ENCODE peak calls at places on chromosomes 13 and 19, in ten cellular contexts. Z is stimulated activated CD4-positive, alpha-beta T cell treated with anti-CD3 and anti-CD28 coated beads, Interleukin-1b, Interleukin-23, amount 100 ng/mL, for 24 hours; E is tibial nerve; D is Daoy; Y is BE2C; F is adrenal gland; S is NCI-H187 treated with DMSO at 0.1 percent for 48 hours; M is GM04504; L is MG63; O is stimulated activated CD8-positive, alpha-beta memory T cell treated with anti-CD3 and anti-CD28 coated beads, Interleukin-15, amount 100 ng/mL, for 4 hours. N is an unnamed sample.

GRCh38 chr19:1417681-1418493 is 10.5 kb downstream of the DAZAP1 start:
- DNase-seq in Z (no peak), E (no peak), D (no peak), Y (no peak), F (no peak), S (no peak), M (no peak), L (no peak), O (no peak), N (no peak)

GRCh38 chr19:31518626-31519025 is 169.4 kb upstream of the TSHZ3 start:
- DNase-seq in Z (no peak), E (no peak), D (no peak), Y (no peak), F (no peak), S (no peak), M (no peak), L (no peak), O (no peak), N (no peak)

GRCh38 chr13:19822673-19823072 is 39.9 kb upstream of the PSPC1 start:
- DNase-seq in Z (no peak), E (no peak), D (no peak), Y (no peak), F (no peak), S (no peak), M (no peak), L (no peak), O (no peak), N (no peak)

GRCh38 chr19:34712606-34713261 is 21.3 kb upstream of the ZNF181 start:
- DNase-seq in Z (peak; percentile 34), E (no peak), D (peak; percentile 65), Y (peak; percentile 58), F (peak; percentile 72), S (peak; percentile 2), M (peak; percentile 54), L (peak; percentile 36), O (no peak), N (no peak)

GRCh38 chr19:30036154-30037129 is 94.4 kb downstream of the URI1 start:
- DNase-seq in Z (no peak), E (no peak), D (peak; percentile 80), Y (no peak), F (no peak), S (no peak), M (peak; percentile 8), L (no peak), O (no peak), N (no peak)

GRCh38 chr13:113125506-113126264 is 3.1 kb downstream of the F10 start:
- DNase-seq in Z (no peak), E (no peak), D (no peak), Y (peak; percentile 4), F (no peak), S (no peak), M (no peak), L (no peak), O (no peak), N (no peak)

GRCh38 chr19:10643968-10644290 is 10.2 kb upstream of the ILF3 start:
- DNase-seq in Z (no peak), E (no peak), D (no peak), Y (no peak), F (no peak), S (no peak), M (no peak), L (no peak), O (no peak), N (no peak)

GRCh38 chr19:6519289-6519688 is 11.5 kb upstream of the TNFSF9 start:
- DNase-seq in Z (no peak), E (no peak), D (peak; percentile 63), Y (no peak), F (no peak), S (no peak), M (peak; percentile 64), L (no peak), O (no peak), N (no peak)

GRCh38 chr19:39001016-39001415 is 25.5 kb upstream of the FBXO17 start:
- DNase-seq in Z (no peak), E (no peak), D (no peak), Y (peak; percentile 23), F (no peak), S (no peak), M (no peak), L (no peak), O (no peak), N (no peak)

GRCh38 chr19:12778020-12778904 is 2.9 kb upstream of the HOOK2 start:
- DNase-seq in Z (no peak), E (no peak), D (peak; percentile 84), Y (peak; percentile 90), F (peak; percentile 85), S (no peak), M (peak; percentile 56), L (peak; percentile 94), O (no peak), N (peak; percentile 41)

GRCh38 chr19:3359850-3360493 is 6.4 kb upstream of the NFIC start:
- DNase-seq in Z (no peak), E (no peak), D (peak; percentile 60), Y (no peak), F (no peak), S (no peak), M (no peak), L (no peak), O (no peak), N (no peak)

GRCh38 chr19:48644839-48645651 is 942 bp downstream of the CA11 start:
- DNase-seq in Z (peak; percentile 71), E (peak; percentile 66), D (peak; percentile 76), Y (peak; percentile 80), F (peak; percentile 85), S (peak; percentile 69), M (no peak), L (peak; percentile 48), O (peak; percentile 46), N (peak; percentile 79)

GRCh38 chr19:15437355-15438123 is 12.2 kb downstream of the WIZ start:
- DNase-seq in Z (no peak), E (no peak), D (no peak), Y (no peak), F (no peak), S (no peak), M (peak; percentile 56), L (peak; percentile 51), O (no peak), N (no peak)